ENCODE peak calls at places on chromosome 4, in ten cellular contexts. One of them, this sample, is unnamed.
A peak's percentile ranks its signal among the peaks of the same experiment; 100 is the strongest.

GRCh38 chr4:32169841-32170240 is 1449.7 kb downstream of the PCDH7 start:
- DNase-seq in cardiac fibroblast: no peak
- DNase-seq in OCI-LY7: no peak
- DNase-seq in ovary: no peak
- DNase-seq in astrocyte of the spinal cord: no peak
- DNase-seq in tibial nerve: no peak
- DNase-seq in GM06990: no peak
- DNase-seq in IMR-90: no peak
- DNase-seq in left ventricle myocardium inferior: no peak
- DNase-seq in adrenal gland: no peak
- DNase-seq in this sample: no peak

GRCh38 chr4:23957465-23957864 is 67.6 kb upstream of the PPARGC1A start:
- DNase-seq in cardiac fibroblast: no peak
- DNase-seq in OCI-LY7: no peak
- DNase-seq in ovary: no peak
- DNase-seq in astrocyte of the spinal cord: no peak
- DNase-seq in tibial nerve: no peak
- DNase-seq in GM06990: no peak
- DNase-seq in IMR-90: no peak
- DNase-seq in left ventricle myocardium inferior: no peak
- DNase-seq in adrenal gland: no peak
- DNase-seq in this sample: no peak

GRCh38 chr4:21699437-21699836 is 249.1 kb downstream of the KCNIP4 start:
- DNase-seq in cardiac fibroblast: no peak
- DNase-seq in OCI-LY7: no peak
- DNase-seq in ovary: no peak
- DNase-seq in astrocyte of the spinal cord: no peak
- DNase-seq in tibial nerve: no peak
- DNase-seq in GM06990: no peak
- DNase-seq in IMR-90: no peak
- DNase-seq in left ventricle myocardium inferior: no peak
- DNase-seq in adrenal gland: no peak
- DNase-seq in this sample: no peak

GRCh38 chr4:101973331-101973730 is 182.8 kb downstream of the BANK1 start:
- DNase-seq in cardiac fibroblast: no peak
- DNase-seq in OCI-LY7: no peak
- DNase-seq in ovary: no peak
- DNase-seq in astrocyte of the spinal cord: no peak
- DNase-seq in tibial nerve: no peak
- DNase-seq in GM06990: no peak
- DNase-seq in IMR-90: peak; percentile 50
- DNase-seq in left ventricle myocardium inferior: no peak
- DNase-seq in adrenal gland: no peak
- DNase-seq in this sample: no peak

GRCh38 chr4:1010522-1011021 is 854 bp upstream of the FGFRL1 start:
- DNase-seq in cardiac fibroblast: peak; percentile 91
- DNase-seq in OCI-LY7: peak; percentile 18
- DNase-seq in ovary: peak; percentile 74
- DNase-seq in astrocyte of the spinal cord: peak; percentile 64
- DNase-seq in tibial nerve: peak; percentile 61
- DNase-seq in GM06990: peak; percentile 61
- DNase-seq in IMR-90: peak; percentile 68
- DNase-seq in left ventricle myocardium inferior: peak; percentile 69
- DNase-seq in adrenal gland: peak; percentile 89
- DNase-seq in this sample: peak; percentile 71

GRCh38 chr4:173014836-173015235 is 153.8 kb upstream of the GALNT7 start:
- DNase-seq in cardiac fibroblast: no peak
- DNase-seq in OCI-LY7: no peak
- DNase-seq in ovary: no peak
- DNase-seq in astrocyte of the spinal cord: no peak
- DNase-seq in tibial nerve: no peak
- DNase-seq in GM06990: no peak
- DNase-seq in IMR-90: no peak
- DNase-seq in left ventricle myocardium inferior: no peak
- DNase-seq in adrenal gland: no peak
- DNase-seq in this sample: no peak

GRCh38 chr4:102299708-102300107 is 45.6 kb downstream of the SLC39A8 start:
- DNase-seq in cardiac fibroblast: peak; percentile 69
- DNase-seq in OCI-LY7: peak; percentile 56
- DNase-seq in ovary: peak; percentile 34
- DNase-seq in astrocyte of the spinal cord: peak; percentile 43
- DNase-seq in tibial nerve: no peak
- DNase-seq in GM06990: peak; percentile 18
- DNase-seq in IMR-90: peak; percentile 11
- DNase-seq in left ventricle myocardium inferior: peak; percentile 11
- DNase-seq in adrenal gland: no peak
- DNase-seq in this sample: peak; percentile 49

GRCh38 chr4:160353548-160353947 is 1250.7 kb downstream of the RAPGEF2 start:
- DNase-seq in cardiac fibroblast: no peak
- DNase-seq in OCI-LY7: no peak
- DNase-seq in ovary: no peak
- DNase-seq in astrocyte of the spinal cord: peak; percentile 78
- DNase-seq in tibial nerve: no peak
- DNase-seq in GM06990: no peak
- DNase-seq in IMR-90: no peak
- DNase-seq in left ventricle myocardium inferior: no peak
- DNase-seq in adrenal gland: no peak
- DNase-seq in this sample: no peak

GRCh38 chr4:27643101-27643500 is 782.5 kb downstream of the STIM2 start:
- DNase-seq in cardiac fibroblast: no peak
- DNase-seq in OCI-LY7: no peak
- DNase-seq in ovary: no peak
- DNase-seq in astrocyte of the spinal cord: no peak
- DNase-seq in tibial nerve: no peak
- DNase-seq in GM06990: no peak
- DNase-seq in IMR-90: no peak
- DNase-seq in left ventricle myocardium inferior: no peak
- DNase-seq in adrenal gland: no peak
- DNase-seq in this sample: no peak

DNA sequence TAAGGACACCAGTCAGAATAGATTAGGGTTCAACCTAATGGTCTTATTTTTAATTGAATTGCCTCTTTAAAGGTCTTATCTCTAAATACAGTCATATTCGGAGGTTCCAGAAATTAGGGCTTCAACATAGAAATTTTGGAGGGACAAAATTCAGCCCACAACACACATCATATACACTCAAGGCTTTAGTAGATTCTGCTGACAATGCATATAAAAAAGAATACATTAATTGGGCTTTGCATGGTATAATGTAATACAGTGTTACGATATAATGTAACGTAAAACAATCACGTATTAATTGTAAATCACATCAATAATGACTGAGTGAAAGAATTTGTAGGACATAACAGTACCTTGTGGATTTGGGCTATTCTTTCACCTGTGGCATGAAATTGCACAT is 787.8 kb downstream of the STIM2 start:
- DNase-seq in cardiac fibroblast: no peak
- DNase-seq in OCI-LY7: no peak
- DNase-seq in ovary: no peak
- DNase-seq in astrocyte of the spinal cord: no peak
- DNase-seq in tibial nerve: no peak
- DNase-seq in GM06990: no peak
- DNase-seq in IMR-90: no peak
- DNase-seq in left ventricle myocardium inferior: no peak
- DNase-seq in adrenal gland: no peak
- DNase-seq in this sample: no peak
- H3K4me3 ChIP-seq in cardiac fibroblast: no peak overlapping the region
- H3K4me3 ChIP-seq in OCI-LY7: no peak overlapping the region
- H3K4me3 ChIP-seq in ovary: no peak overlapping the region
- H3K4me3 ChIP-seq in astrocyte of the spinal cord: no peak overlapping the region
- H3K4me3 ChIP-seq in tibial nerve: no peak overlapping the region
- H3K4me3 ChIP-seq in GM06990: no peak overlapping the region
- H3K4me3 ChIP-seq in IMR-90: no peak overlapping the region
- H3K4me3 ChIP-seq in left ventricle myocardium inferior: no peak overlapping the region
- H3K4me3 ChIP-seq in adrenal gland: no peak overlapping the region
- H3K4me3 ChIP-seq in this sample: no peak overlapping the region

GRCh38 chr4:108586778-108587177 is 33.6 kb upstream of the RPL34 start:
- DNase-seq in cardiac fibroblast: no peak
- DNase-seq in OCI-LY7: no peak
- DNase-seq in ovary: no peak
- DNase-seq in astrocyte of the spinal cord: no peak
- DNase-seq in tibial nerve: no peak
- DNase-seq in GM06990: no peak
- DNase-seq in IMR-90: no peak
- DNase-seq in left ventricle myocardium inferior: no peak
- DNase-seq in adrenal gland: no peak
- DNase-seq in this sample: no peak
- H3K4me3 ChIP-seq in cardiac fibroblast: no peak overlapping the region
- H3K4me3 ChIP-seq in OCI-LY7: no peak overlapping the region
- H3K4me3 ChIP-seq in ovary: no peak overlapping the region
- H3K4me3 ChIP-seq in astrocyte of the spinal cord: no peak overlapping the region
- H3K4me3 ChIP-seq in tibial nerve: no peak overlapping the region
- H3K4me3 ChIP-seq in GM06990: no peak overlapping the region
- H3K4me3 ChIP-seq in IMR-90: no peak overlapping the region
- H3K4me3 ChIP-seq in left ventricle myocardium inferior: no peak overlapping the region
- H3K4me3 ChIP-seq in adrenal gland: no peak overlapping the region
- H3K4me3 ChIP-seq in this sample: no peak overlapping the region

DNA sequence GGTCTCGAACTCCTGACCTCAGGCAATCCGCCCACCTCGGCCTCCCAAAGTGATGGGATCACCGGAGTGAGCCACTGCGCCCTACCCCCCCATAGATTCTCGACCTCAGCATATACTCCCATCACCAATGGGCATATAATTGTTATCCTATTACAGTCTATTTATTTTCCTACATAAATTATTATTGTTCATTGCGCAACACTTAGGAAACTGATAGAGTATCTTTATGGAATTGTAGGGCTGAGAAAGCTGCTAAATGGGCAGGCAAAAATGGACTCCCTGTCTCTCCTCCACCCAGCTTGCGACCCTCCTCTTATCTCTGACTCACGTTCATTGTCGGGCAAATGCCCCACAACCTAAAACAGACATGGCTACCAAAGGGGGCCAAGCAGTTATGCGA is 1.0 kb downstream of the ERVMER34-1 start:
- DNase-seq in cardiac fibroblast: no peak
- DNase-seq in OCI-LY7: no peak
- DNase-seq in ovary: no peak
- DNase-seq in astrocyte of the spinal cord: no peak
- DNase-seq in tibial nerve: no peak
- DNase-seq in GM06990: no peak
- DNase-seq in IMR-90: no peak
- DNase-seq in left ventricle myocardium inferior: no peak
- DNase-seq in adrenal gland: no peak
- DNase-seq in this sample: no peak
- H3K4me3 ChIP-seq in cardiac fibroblast: no peak overlapping the region
- H3K4me3 ChIP-seq in OCI-LY7: no peak overlapping the region
- H3K4me3 ChIP-seq in ovary: no peak overlapping the region
- H3K4me3 ChIP-seq in astrocyte of the spinal cord: no peak overlapping the region
- H3K4me3 ChIP-seq in tibial nerve: no peak overlapping the region
- H3K4me3 ChIP-seq in GM06990: no peak overlapping the region
- H3K4me3 ChIP-seq in IMR-90: no peak overlapping the region
- H3K4me3 ChIP-seq in left ventricle myocardium inferior: peak overlapping the region; percentile 73
- H3K4me3 ChIP-seq in adrenal gland: no peak overlapping the region
- H3K4me3 ChIP-seq in this sample: no peak overlapping the region

DNA sequence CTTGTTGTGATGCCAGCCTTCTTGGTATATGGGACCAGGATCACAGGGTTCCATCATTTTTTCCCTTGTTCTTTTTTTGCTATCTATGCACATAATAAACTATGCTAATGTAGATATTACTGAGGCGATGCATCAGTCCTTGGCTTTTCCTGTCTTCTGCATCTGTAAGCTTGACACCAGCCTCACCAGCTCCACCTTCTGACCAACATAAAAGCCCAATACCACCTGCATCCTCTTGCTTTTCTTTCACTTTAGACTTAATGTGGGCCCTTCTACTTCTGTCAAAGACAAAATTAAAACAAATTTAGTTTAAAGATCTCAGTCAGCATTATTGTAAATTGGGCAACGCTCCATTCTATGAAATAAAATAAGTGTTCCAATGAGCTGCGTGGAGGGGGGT is 1718.8 kb upstream of the PCDH10 start:
- DNase-seq in cardiac fibroblast: no peak
- DNase-seq in OCI-LY7: peak; percentile 30
- DNase-seq in ovary: no peak
- DNase-seq in astrocyte of the spinal cord: no peak
- DNase-seq in tibial nerve: no peak
- DNase-seq in GM06990: no peak
- DNase-seq in IMR-90: no peak
- DNase-seq in left ventricle myocardium inferior: no peak
- DNase-seq in adrenal gland: no peak
- DNase-seq in this sample: no peak
- H3K4me3 ChIP-seq in cardiac fibroblast: no peak overlapping the region
- H3K4me3 ChIP-seq in OCI-LY7: no peak overlapping the region
- H3K4me3 ChIP-seq in ovary: no peak overlapping the region
- H3K4me3 ChIP-seq in astrocyte of the spinal cord: no peak overlapping the region
- H3K4me3 ChIP-seq in tibial nerve: no peak overlapping the region
- H3K4me3 ChIP-seq in GM06990: no peak overlapping the region
- H3K4me3 ChIP-seq in IMR-90: no peak overlapping the region
- H3K4me3 ChIP-seq in left ventricle myocardium inferior: no peak overlapping the region
- H3K4me3 ChIP-seq in adrenal gland: no peak overlapping the region
- H3K4me3 ChIP-seq in this sample: no peak overlapping the region

DNA sequence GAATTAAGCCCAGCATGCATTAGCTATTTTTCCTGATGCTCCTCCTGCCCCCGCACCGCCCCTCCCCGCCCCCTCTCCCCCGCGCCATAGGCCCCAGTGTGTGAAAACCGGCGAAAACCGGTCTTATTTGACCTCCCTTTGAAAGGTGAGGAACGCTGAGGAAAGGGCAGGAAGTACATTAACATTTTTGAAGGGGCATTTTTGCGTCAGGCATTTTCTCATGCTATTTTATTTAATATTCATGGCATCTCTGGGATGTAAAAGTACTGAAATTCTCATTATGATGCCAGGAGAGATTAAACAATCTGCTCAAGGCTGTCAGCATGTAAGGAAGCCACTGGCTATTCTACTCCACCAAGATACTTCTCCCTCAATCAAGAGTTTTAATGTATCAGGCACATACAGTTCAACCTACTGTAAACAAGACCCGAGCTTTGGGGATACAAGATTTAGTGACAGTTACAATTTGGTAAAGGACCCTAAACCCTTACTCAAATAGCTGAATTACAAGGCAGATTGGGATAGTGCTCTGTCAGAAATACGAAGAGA is 1.2 kb upstream of the NMU start:
- DNase-seq in cardiac fibroblast: no peak
- DNase-seq in OCI-LY7: no peak
- DNase-seq in ovary: no peak
- DNase-seq in astrocyte of the spinal cord: no peak
- DNase-seq in tibial nerve: no peak
- DNase-seq in GM06990: no peak
- DNase-seq in IMR-90: no peak
- DNase-seq in left ventricle myocardium inferior: no peak
- DNase-seq in adrenal gland: no peak
- DNase-seq in this sample: no peak
- H3K4me3 ChIP-seq in cardiac fibroblast: no peak overlapping the region
- H3K4me3 ChIP-seq in OCI-LY7: no peak overlapping the region
- H3K4me3 ChIP-seq in ovary: no peak overlapping the region
- H3K4me3 ChIP-seq in astrocyte of the spinal cord: no peak overlapping the region
- H3K4me3 ChIP-seq in tibial nerve: no peak overlapping the region
- H3K4me3 ChIP-seq in GM06990: no peak overlapping the region
- H3K4me3 ChIP-seq in IMR-90: no peak overlapping the region
- H3K4me3 ChIP-seq in left ventricle myocardium inferior: no peak overlapping the region
- H3K4me3 ChIP-seq in adrenal gland: no peak overlapping the region
- H3K4me3 ChIP-seq in this sample: no peak overlapping the region

This sample was measured in lung.